ENCODE peak calls at places on chromosomes 16 and 17, in seven cellular contexts. N is H9, E is IMR-90, F is mesenchymal stem cell, C is neuronal stem cell, H is H1, X is trophoblast cell. L is an unnamed sample. For H3K27me3, the result is how much of the 10 kb centered on the place peaks cover.

GRCh38 chr16:31064882-31065461 is 9.1 kb downstream of the ZNF668 start:
- DNase-seq in N (no peak), E (peak), F (peak), C (no peak), H (no peak), X (peak), L (no peak)

GRCh38 chr16:14559809-14560227 is 70.2 kb downstream of the PARN start:
- DNase-seq in N (no peak), E (no peak), F (no peak), C (no peak), H (no peak), X (peak), L (no peak)

GRCh38 chr17:76027159-76027839 is at the start of gene EVPL:
- DNase-seq in N (peak), E (no peak), F (no peak), C (no peak), H (no peak), X (peak), L (no peak)

GRCh38 chr16:4915226-4915761 is 21.7 kb downstream of the PPL start:
- DNase-seq in N (no peak), E (peak), F (peak), C (no peak), H (no peak), X (peak), L (no peak)

GRCh38 chr16:28984619-28985135 is at the start of gene LAT:
- DNase-seq in N (no peak), E (no peak), F (no peak), C (no peak), H (no peak), X (no peak), L (no peak)

GRCh38 chr17:5516060-5516792 is 29.9 kb downstream of the MIS12 start:
- DNase-seq in N (no peak), E (peak), F (peak), C (no peak), H (no peak), X (peak), L (peak)

GRCh38 chr17:21275047-21275578 is 9.4 kb upstream of the MAP2K3 start:
- DNase-seq in N (no peak), E (no peak), F (no peak), C (no peak), H (no peak), X (no peak), L (no peak)

GRCh38 chr17:75524971-75525805 is at the start of gene LLGL2:
- DNase-seq in N (peak), E (peak), F (peak), C (peak), H (peak), X (peak), L (peak)

GRCh38 chr16:9344508-9344907 is 253.1 kb downstream of the HAPSTR1 start:
- DNase-seq in N (no peak), E (no peak), F (no peak), C (no peak), H (no peak), X (no peak), L (no peak)

GRCh38 chr17:33464669-33465275 is 171.7 kb upstream of the ASIC2 start:
- DNase-seq in N (peak), E (no peak), F (peak), C (no peak), H (no peak), X (no peak), L (peak)

GRCh38 chr16:4298761-4299522 is 16.9 kb upstream of the GLIS2 start:
- DNase-seq in N (peak), E (peak), F (peak), C (no peak), H (peak), X (peak), L (peak)

GRCh38 chr17:72151565-72152391 is 31.0 kb downstream of the SOX9 start:
- DNase-seq in N (peak), E (peak), F (peak), C (peak), H (peak), X (no peak), L (peak)

GRCh38 chr16:28923652-28924398 is 1.2 kb downstream of the RABEP2 start:
- DNase-seq in N (no peak), E (no peak), F (no peak), C (no peak), H (no peak), X (no peak), L (no peak)

GRCh38 chr16:3007059-3007956 is 5.4 kb upstream of the CLDN9 start:
- DNase-seq in N (peak), E (no peak), F (no peak), C (no peak), H (no peak), X (no peak), L (peak)
- H3K27me3 ChIP-seq in N (under half), E (under half), F (half or more), C (half or more), H (under half), X (under half), L (under half)

GRCh38 chr17:78266231-78266631 is 34.8 kb downstream of the TMEM235 start:
- DNase-seq in N (no peak), E (no peak), F (no peak), C (no peak), H (no peak), X (peak), L (no peak)
- H3K23ac ChIP-seq in N (no peak), E (no peak), F (peak), C (peak), H (no peak), X (no peak), L (no peak)

GRCh38 chr16:86558355-86559193 is 3.5 kb upstream of the MTHFSD start:
- DNase-seq in N (no peak), E (no peak), F (no peak), C (no peak), H (no peak), X (no peak), L (no peak)
- H3K27me3 ChIP-seq in N (under half), E (under half), F (under half), C (under half), H (under half), X (under half), L (under half)

GRCh38 chr17:46110219-46110618 is 83.0 kb downstream of the KANSL1 start:
- DNase-seq in N (no peak), E (no peak), F (no peak), C (no peak), H (no peak), X (no peak), L (no peak)

GRCh38 chr17:46109603-46110189 is 83.5 kb downstream of the KANSL1 start:
- DNase-seq in N (no peak), E (no peak), F (no peak), C (no peak), H (no peak), X (no peak), L (no peak)

GRCh38 chr17:46108550-46109110 is 84.6 kb downstream of the KANSL1 start:
- DNase-seq in N (no peak), E (no peak), F (no peak), C (no peak), H (no peak), X (peak), L (peak)

GRCh38 chr17:46108120-46108519 is 85.1 kb downstream of the KANSL1 start:
- DNase-seq in N (no peak), E (no peak), F (no peak), C (no peak), H (no peak), X (no peak), L (peak)

DNA sequence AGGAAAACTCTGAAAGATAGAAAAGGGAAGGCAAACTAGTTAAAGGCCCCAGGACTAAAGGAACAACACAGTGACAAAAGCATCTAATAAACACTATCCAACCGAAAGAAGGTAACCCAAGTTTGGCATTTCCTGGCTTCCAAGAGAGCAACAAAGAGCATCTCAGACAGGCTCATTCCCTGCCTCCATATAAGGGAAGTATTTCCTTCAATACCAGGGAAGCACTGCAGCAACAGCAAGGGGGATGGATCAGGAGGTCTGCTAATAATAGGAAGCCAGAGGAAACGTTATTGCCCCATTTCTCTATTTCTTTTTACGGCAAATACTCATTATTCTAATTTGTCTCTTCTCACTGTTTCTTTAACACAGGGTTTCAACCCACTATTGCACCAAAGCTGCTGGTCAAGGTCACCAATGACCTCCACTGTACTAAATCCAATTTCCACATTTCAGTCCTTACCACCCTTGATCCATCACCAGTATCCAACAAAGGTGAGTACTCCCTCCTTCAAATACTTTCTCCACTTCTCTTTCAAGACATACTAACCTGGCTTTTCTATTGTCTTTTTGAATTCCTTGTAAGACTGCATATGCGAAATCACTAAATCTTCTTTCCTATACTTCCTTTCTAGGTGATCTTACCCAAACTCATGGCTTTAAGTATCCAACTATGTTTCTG is 86.1 kb downstream of the KANSL1 start:
- DNase-seq in N (no peak), E (no peak), F (peak), C (no peak), H (no peak), X (no peak), L (peak)
- H3K23ac ChIP-seq in N (no peak), E (no peak), F (no peak), C (no peak), H (no peak), X (no peak), L (no peak)

DNA sequence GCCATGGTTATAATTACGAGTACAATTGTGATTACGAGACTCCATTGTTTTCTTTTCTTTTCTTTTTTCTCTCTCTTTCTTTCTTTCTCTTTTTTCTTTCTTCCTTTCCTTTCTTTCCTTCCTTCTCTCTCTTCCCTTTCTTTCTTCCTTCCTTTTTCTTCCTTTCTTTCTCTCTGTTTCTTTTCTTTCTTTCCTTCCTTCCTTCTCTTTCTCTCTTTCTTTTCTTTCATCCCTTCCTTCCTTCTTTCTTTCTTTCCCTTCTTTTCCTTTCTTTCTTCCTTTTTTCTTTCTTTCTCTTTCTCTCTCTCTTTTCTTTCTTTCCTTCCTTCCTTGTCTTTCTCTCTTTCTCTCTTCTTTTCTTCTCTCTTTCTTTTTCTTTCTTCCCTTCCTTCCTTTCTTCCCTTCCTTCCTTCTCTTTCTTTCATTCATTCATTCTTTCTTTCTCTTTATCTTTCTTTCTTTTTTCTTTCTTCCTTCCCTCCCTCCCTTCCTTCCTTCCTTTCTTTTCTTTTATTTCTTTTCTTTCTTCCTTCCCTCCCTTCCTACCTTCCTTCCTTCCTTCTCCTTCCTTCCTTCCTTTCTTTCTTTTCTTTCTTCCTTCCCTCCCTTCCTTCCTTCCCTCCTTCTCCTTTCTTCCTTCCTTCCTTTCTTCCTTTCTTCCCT is 14.1 kb upstream of the NTN1 start:
- DNase-seq in N (no peak), E (no peak), F (no peak), C (no peak), H (no peak), X (no peak), L (no peak)
- H3K27me3 ChIP-seq in N (under half), E (under half), F (half or more), C (half or more), H (half or more), X (under half), L (under half)

GRCh38 chr17:48270896-48271295 is 159.1 kb downstream of the SKAP1 start:
- DNase-seq in N (no peak), E (no peak), F (no peak), C (no peak), H (no peak), X (no peak), L (no peak)

GRCh38 chr17:48278755-48279491 is 151.1 kb downstream of the SKAP1 start:
- DNase-seq in N (no peak), E (no peak), F (no peak), C (no peak), H (no peak), X (no peak), L (no peak)

GRCh38 chr17:48282303-48282702 is 147.7 kb downstream of the SKAP1 start:
- DNase-seq in N (no peak), E (no peak), F (no peak), C (no peak), H (no peak), X (no peak), L (no peak)

GRCh38 chr17:48276776-48277175 is 153.2 kb downstream of the SKAP1 start:
- DNase-seq in N (no peak), E (no peak), F (no peak), C (no peak), H (no peak), X (no peak), L (no peak)
- H3K23ac ChIP-seq in N (no peak), E (no peak), F (no peak), C (no peak), H (no peak), X (no peak), L (no peak)

DNA sequence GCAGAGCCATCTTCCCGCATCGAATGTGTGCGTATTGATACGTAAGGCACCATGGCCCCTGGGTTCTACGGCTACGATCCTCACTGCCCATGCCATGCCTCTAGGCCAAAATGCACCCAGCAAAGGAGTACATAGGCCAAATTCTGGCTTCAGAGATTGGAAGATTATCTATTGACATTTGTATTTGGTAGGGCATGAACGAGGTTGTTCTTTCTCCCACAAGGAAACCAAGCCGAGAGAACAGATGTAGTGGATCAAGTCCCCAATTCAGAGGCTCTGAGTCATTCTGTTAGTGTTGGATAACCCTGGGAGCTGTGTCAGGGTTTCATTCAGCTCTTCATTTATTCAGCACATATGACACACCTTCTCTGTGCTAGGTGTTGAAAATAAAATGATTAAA is 36.5 kb downstream of the HOXB1 start:
- DNase-seq in N (no peak), E (peak), F (peak), C (no peak), H (no peak), X (no peak), L (no peak)
- H3K27me3 ChIP-seq in N (under half), E (under half), F (under half), C (half or more), H (under half), X (under half), L (under half)

GRCh38 chr17:12622726-12623125 is 43.0 kb upstream of the MYOCD start:
- DNase-seq in N (no peak), E (peak), F (peak), C (no peak), H (no peak), X (peak), L (no peak)

GRCh38 chr17:12627177-12627629 is 38.5 kb upstream of the MYOCD start:
- DNase-seq in N (no peak), E (peak), F (peak), C (no peak), H (no peak), X (peak), L (no peak)

GRCh38 chr17:12623220-12623848 is 42.4 kb upstream of the MYOCD start:
- DNase-seq in N (no peak), E (no peak), F (no peak), C (no peak), H (no peak), X (no peak), L (no peak)

GRCh38 chr17:12624221-12624620 is 41.5 kb upstream of the MYOCD start:
- DNase-seq in N (no peak), E (peak), F (peak), C (no peak), H (no peak), X (no peak), L (no peak)

DNA sequence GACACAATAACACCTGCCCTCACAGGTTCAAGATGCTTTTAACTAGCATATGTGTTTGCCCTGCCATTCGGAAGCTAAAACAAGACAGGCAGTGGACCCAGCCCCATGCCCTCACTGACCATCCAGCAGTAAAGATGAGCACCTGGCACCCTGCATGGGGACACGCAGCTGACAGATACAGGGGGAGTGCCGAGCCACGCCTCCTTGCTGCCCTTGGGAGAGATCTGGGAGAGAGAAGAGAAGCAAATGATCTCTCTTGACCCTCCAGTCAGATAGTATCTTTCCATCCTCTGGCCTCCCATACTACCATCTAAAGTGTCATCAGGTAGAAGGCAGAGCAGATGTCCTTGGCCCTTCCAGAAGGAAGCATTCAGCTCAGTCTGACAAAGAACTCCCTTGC is 40.6 kb upstream of the MYOCD start:
- DNase-seq in N (peak), E (no peak), F (no peak), C (no peak), H (no peak), X (no peak), L (no peak)
- H3K23ac ChIP-seq in N (no peak), E (peak), F (no peak), C (peak), H (no peak), X (no peak), L (no peak)